ENCODE peak calls at places on chromosomes 6 and 20, in five cellular contexts. Y is K562, B is HTR-8/SVneo, W is activated gamma-delta T cell, U is AG04450. X is an unnamed sample.

GRCh38 chr20:4151991-4152695 is 136.8 kb upstream of the RNF24 start:
- DNase-seq in U (no peak), B (no peak), W (no peak), Y (no peak), X (no peak)

GRCh38 chr6:34068462-34069044 is 77.3 kb downstream of the GRM4 start:
- DNase-seq in W (no peak), B (no peak), Y (peak; percentile 43), U (no peak), X (no peak)

GRCh38 chr6:30685157-30685976 is 1.1 kb downstream of the PPP1R18 start:
- DNase-seq in W (no peak), U (no peak), Y (no peak), B (no peak), X (peak; percentile 47)

GRCh38 chr20:45128066-45128465 is 3.8 kb upstream of the WFDC12 start:
- DNase-seq in W (no peak), U (no peak), Y (no peak), B (no peak), X (no peak)

GRCh38 chr6:37097335-37097734 is 72.6 kb upstream of the PIM1 start:
- DNase-seq in B (no peak), U (no peak), W (no peak), Y (no peak), X (no peak)

GRCh38 chr20:61803416-61803902 is 262.2 kb downstream of the TAF4 start:
- DNase-seq in Y (no peak), U (no peak), W (no peak), B (no peak), X (no peak)

GRCh38 chr6:154928325-154928922 is 66.7 kb upstream of the TIAM2 start:
- DNase-seq in W (no peak), B (peak; percentile 66), U (peak; percentile 50), Y (peak; percentile 76), X (peak; percentile 63)

GRCh38 chr6:82205793-82206425 is 41.6 kb downstream of the IBTK start:
- DNase-seq in Y (peak; percentile 11), W (no peak), B (no peak), U (no peak), X (no peak)

GRCh38 chr6:34922177-34922663 is 33.2 kb downstream of the ANKS1A start:
- DNase-seq in Y (no peak), B (no peak), U (peak; percentile 13), W (no peak), X (no peak)